ENCODE peak calls at places on chromosomes 11 and 22, in four cellular contexts. Z is IMR-90, S is H1, R is H9. W is an unnamed sample.

GRCh38 chr11:19382131-19382611 is 141.4 kb upstream of the E2F8 start:
- DNase-seq in Z (no peak), S (no peak), R (no peak), W (no peak)

GRCh38 chr11:15976433-15977045 is 379.8 kb downstream of the SOX6 start:
- DNase-seq in Z (peak; percentile 74), S (no peak), R (no peak), W (no peak)

GRCh38 chr11:60078021-60078420 is 10.4 kb upstream of the MS4A2 start:
- DNase-seq in Z (no peak), S (no peak), R (no peak), W (no peak)

GRCh38 chr11:87120937-87121336 is 83.2 kb downstream of the TMEM135 start:
- DNase-seq in Z (no peak), S (no peak), R (no peak), W (no peak)

GRCh38 chr11:79461144-79461543 is 20.3 kb upstream of the TENM4 start:
- DNase-seq in Z (peak; percentile 51), S (no peak), R (no peak), W (peak; percentile 64)

GRCh38 chr11:74011360-74012071 is 2.6 kb upstream of the UCP3 start:
- DNase-seq in Z (peak; percentile 38), S (no peak), R (no peak), W (no peak)

GRCh38 chr22:36258750-36259619 is 6.1 kb downstream of the APOL1 start:
- DNase-seq in Z (peak; percentile 64), S (no peak), R (peak; percentile 76), W (peak; percentile 84)

GRCh38 chr11:5596611-5597201 is at the start of gene TRIM6:
- DNase-seq in Z (peak; percentile 35), S (no peak), R (peak; percentile 74), W (peak; percentile 82)

GRCh38 chr11:13884159-13884799 is 78.2 kb upstream of the SPON1 start:
- DNase-seq in Z (no peak), S (no peak), R (no peak), W (no peak)

GRCh38 chr11:127073621-127074020 is 73.1 kb upstream of the KIRREL3 start:
- DNase-seq in Z (no peak), S (no peak), R (no peak), W (no peak)

DNA sequence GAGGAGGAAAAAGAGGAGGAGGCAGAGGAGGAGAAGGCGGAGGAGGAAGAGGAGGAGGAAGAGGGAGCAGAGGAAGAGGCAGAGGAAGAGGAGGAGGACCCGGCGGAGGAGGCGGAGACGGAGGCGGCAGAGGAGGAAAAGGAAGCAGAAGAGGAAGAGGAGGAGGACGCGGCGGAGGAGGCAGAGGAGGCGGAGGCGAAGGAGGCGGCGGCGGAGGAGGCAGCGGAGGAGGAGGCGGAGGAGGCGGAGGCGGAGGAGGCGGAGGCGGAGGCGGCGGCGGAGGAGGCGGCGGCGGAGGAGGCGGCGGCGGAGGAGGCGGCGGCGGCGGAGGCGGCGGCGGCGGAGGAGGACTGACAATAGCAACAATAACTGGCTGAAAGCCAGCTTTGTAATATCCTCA is 616.6 kb downstream of the TBC1D22A start:
- DNase-seq in Z (no peak), S (no peak), R (no peak), W (no peak)
- H2BK5ac ChIP-seq in Z (no peak overlapping the region), S (no peak overlapping the region), R (no peak overlapping the region), W (no peak overlapping the region)

DNA sequence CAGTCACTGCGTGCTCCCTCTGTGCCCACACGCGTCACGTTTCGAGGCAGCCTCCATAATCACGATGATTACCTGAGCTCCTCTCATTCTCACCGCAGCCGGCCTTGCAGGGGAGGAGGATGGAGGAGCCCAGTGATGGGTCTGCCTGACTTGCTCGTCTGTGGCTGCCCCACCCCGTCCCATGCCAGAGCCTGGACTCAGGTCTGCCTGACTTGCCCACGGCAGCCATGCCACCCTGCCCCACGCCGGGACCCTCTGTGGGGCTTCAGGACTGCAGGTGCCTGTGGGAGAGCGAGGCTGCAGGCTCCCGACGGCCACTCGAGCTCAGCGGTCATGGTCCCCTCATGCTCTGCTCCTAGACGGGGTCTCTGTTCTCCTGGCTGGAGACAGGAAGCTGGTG is 1025.1 kb downstream of the BRD1 start:
- DNase-seq in Z (no peak), S (no peak), R (no peak), W (no peak)
- H3K56ac ChIP-seq in Z (no peak overlapping the region), S (no peak overlapping the region), R (no peak overlapping the region), W (no peak overlapping the region)

GRCh38 chr22:17784776-17785175 is 10.5 kb upstream of the BID start:
- DNase-seq in Z (no peak), S (no peak), R (no peak), W (no peak)
- H3K23ac ChIP-seq in Z (no peak overlapping the region), S (no peak overlapping the region), R (no peak overlapping the region), W (no peak overlapping the region)

GRCh38 chr11:24375351-24375750 is 121.5 kb upstream of the LUZP2 start:
- DNase-seq in Z (no peak), S (no peak), R (no peak), W (no peak)
- H2BK5ac ChIP-seq in Z (no peak overlapping the region), S (no peak overlapping the region), R (no peak overlapping the region), W (no peak overlapping the region)

DNA sequence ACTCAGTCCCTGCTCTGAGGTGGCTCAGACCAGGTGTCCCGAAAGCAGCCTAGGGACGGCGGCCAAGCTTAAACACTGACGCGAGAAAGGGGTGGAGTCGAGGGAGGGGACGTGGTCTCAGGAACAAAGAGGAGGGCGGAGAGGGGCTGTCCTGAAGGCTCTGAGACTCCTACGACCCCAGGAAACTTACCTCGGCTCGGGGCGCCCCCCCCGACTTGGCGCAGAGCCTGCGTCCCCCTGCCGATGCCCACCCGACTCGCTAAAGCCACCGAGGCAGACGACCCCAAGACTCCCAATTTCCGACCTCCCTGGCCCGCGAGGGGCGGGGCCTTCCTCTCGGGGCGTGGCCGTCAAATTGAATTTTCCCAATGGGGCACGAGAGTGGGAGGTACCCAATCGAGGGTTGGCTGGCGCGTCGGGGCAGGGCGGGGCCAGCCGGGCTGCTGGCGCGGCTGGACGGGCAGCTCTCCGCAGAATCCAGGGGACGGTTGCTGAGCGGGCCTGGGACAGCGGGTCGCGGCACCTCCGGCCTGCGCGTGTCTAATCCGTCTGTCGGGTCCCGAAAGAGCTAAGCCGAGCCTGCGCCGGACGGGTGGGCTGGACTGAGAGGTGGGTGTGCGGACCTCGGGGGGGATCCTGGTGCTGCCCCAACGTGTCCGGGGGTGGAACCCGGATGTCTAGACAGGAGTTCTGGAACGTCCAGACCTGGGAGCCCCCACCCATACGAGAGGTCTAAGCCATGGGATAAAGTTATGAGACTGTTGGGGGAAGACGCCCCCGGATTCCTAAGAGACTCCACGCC is at the start of gene SMTN:
- DNase-seq in Z (peak; percentile 85), S (peak; percentile 79), R (peak; percentile 94), W (peak; percentile 96)
- H3K56ac ChIP-seq in Z (peak within 1 kb of the TSS; percentile 89), S (peak within 1 kb of the TSS; percentile 36), R (no peak within 1 kb of the TSS), W (peak within 1 kb of the TSS; percentile 90)

GRCh38 chr22:30968015-30968923 is at the start of gene MORC2:
- DNase-seq in Z (peak; percentile 15), S (no peak), R (peak; percentile 86), W (peak; percentile 88)
- H3K23ac ChIP-seq in Z (peak within 1 kb of the TSS; percentile 86), S (no peak within 1 kb of the TSS), R (no peak within 1 kb of the TSS), W (peak within 1 kb of the TSS; percentile 90)

GRCh38 chr11:92297551-92298237 is 73.1 kb downstream of the FAT3 start:
- DNase-seq in Z (no peak), S (no peak), R (no peak), W (no peak)
- H2BK5ac ChIP-seq in Z (no peak overlapping the region), S (no peak overlapping the region), R (no peak overlapping the region), W (no peak overlapping the region)

DNA sequence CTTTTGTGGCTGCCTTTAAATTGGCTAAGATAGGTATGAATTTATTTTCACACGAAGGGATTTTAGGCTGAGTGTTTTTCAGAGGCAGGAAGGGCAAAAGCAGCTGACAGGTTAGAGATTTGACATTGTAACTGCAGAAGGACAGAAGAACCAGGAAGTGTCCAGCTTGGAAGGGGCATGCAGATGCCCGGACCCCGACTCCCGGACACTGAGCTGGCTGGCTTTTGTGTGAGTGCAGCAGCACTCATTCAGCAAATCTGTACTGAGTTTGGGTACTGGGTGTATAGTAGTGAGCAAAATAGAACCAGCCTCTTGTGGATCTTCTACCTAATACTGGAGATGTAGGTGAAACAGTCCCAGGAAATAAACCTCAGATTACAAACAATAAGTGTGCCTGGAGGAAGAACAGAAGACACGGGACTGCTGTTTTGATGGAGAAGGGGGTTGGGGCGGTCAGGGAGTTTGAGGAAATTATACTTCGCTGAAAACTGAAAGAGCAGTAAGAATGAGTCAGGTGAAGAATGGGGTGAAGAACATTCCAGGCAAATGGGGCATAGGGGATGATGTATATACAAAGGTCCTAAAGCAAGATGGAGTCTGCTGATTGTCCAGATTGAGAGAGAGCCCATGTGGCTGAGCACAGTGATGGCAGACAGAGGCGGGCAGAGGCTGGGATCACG is 64.6 kb downstream of the PPFIBP2 start:
- DNase-seq in Z (no peak), S (no peak), R (no peak), W (no peak)
- H3K56ac ChIP-seq in Z (no peak overlapping the region), S (no peak overlapping the region), R (no peak overlapping the region), W (peak overlapping the region; percentile 75)

W was measured in mesendoderm.